ENCODE peak calls at places on chromosome 6, in five cellular contexts. One of them, this sample, is unnamed.

GRCh38 chr6:114000066-114000465 is 29.1 kb upstream of the HDAC2 start:
- DNase-seq in HuH-7.5: no peak
- DNase-seq in activated naive CD4-positive, alpha-beta T cell: no peak
- DNase-seq in RPMI8226: no peak
- DNase-seq in colonic mucosa: no peak
- DNase-seq in this sample: no peak

GRCh38 chr6:53397283-53397682 is 48.5 kb upstream of the ELOVL5 start:
- DNase-seq in HuH-7.5: no peak
- DNase-seq in activated naive CD4-positive, alpha-beta T cell: no peak
- DNase-seq in RPMI8226: no peak
- DNase-seq in colonic mucosa: no peak
- DNase-seq in this sample: no peak

GRCh38 chr6:11263185-11263817 is 30.8 kb upstream of the NEDD9 start:
- DNase-seq in HuH-7.5: no peak
- DNase-seq in activated naive CD4-positive, alpha-beta T cell: no peak
- DNase-seq in RPMI8226: peak; percentile 13
- DNase-seq in colonic mucosa: peak; percentile 65
- DNase-seq in this sample: peak; percentile 86

GRCh38 chr6:136609878-136610706 is 59.9 kb upstream of the MAP7 start:
- DNase-seq in HuH-7.5: no peak
- DNase-seq in activated naive CD4-positive, alpha-beta T cell: no peak
- DNase-seq in RPMI8226: no peak
- DNase-seq in colonic mucosa: peak; percentile 82
- DNase-seq in this sample: peak; percentile 98

GRCh38 chr6:26199773-26200728 is 112.8 kb downstream of the HFE start:
- DNase-seq in HuH-7.5: no peak
- DNase-seq in activated naive CD4-positive, alpha-beta T cell: no peak
- DNase-seq in RPMI8226: peak; percentile 79
- DNase-seq in colonic mucosa: no peak
- DNase-seq in this sample: no peak

GRCh38 chr6:111663692-111664564 is 58.2 kb upstream of the TRAF3IP2 start:
- DNase-seq in HuH-7.5: no peak
- DNase-seq in activated naive CD4-positive, alpha-beta T cell: no peak
- DNase-seq in RPMI8226: no peak
- DNase-seq in colonic mucosa: no peak
- DNase-seq in this sample: peak; percentile 38

GRCh38 chr6:168314948-168315347 is 4.6 kb downstream of the DACT2 start:
- DNase-seq in HuH-7.5: no peak
- DNase-seq in activated naive CD4-positive, alpha-beta T cell: no peak
- DNase-seq in RPMI8226: peak; percentile 21
- DNase-seq in colonic mucosa: no peak
- DNase-seq in this sample: no peak

GRCh38 chr6:167907837-167908681 is 81.3 kb downstream of the AFDN start:
- DNase-seq in HuH-7.5: no peak
- DNase-seq in activated naive CD4-positive, alpha-beta T cell: no peak
- DNase-seq in RPMI8226: peak; percentile 31
- DNase-seq in colonic mucosa: peak; percentile 71
- DNase-seq in this sample: peak; percentile 15

GRCh38 chr6:67277312-67277711 is 1357.8 kb upstream of the ADGRB3 start:
- DNase-seq in HuH-7.5: no peak
- DNase-seq in activated naive CD4-positive, alpha-beta T cell: no peak
- DNase-seq in RPMI8226: no peak
- DNase-seq in colonic mucosa: no peak
- DNase-seq in this sample: no peak